ENCODE peak calls at places on chromosomes 13 and 19, in nine cellular contexts. One of them, this sample, is unnamed.
A peak's percentile ranks its signal among the peaks of the same experiment; 100 is the strongest.

GRCh38 chr19:39402417-39403297 is 4.0 kb upstream of the ZFP36 start:
- DNase-seq in osteocyte: peak; percentile 95
- DNase-seq in GF-D8: peak; percentile 81
- DNase-seq in activated T-cell treated with anti-CD3 and anti-CD28 coated beads for 48 hours: peak; percentile 80
- DNase-seq in upper lobe of left lung: peak; percentile 98
- DNase-seq in activated T-helper 1 cell treated with anti-CD3 and anti-CD28 coated beads, Interleukin-2, amount 50 U/mL, for 16 hours: peak; percentile 61
- DNase-seq in naive thymus-derived CD4-positive, alpha-beta T cell: peak; percentile 81
- DNase-seq in HFFc6: peak; percentile 86
- DNase-seq in heart right ventricle: peak; percentile 97
- DNase-seq in this sample: peak; percentile 78

GRCh38 chr19:55086730-55087541 is 11.3 kb downstream of the EPS8L1 start:
- DNase-seq in osteocyte: peak; percentile 95
- DNase-seq in GF-D8: no peak
- DNase-seq in activated T-cell treated with anti-CD3 and anti-CD28 coated beads for 48 hours: peak; percentile 53
- DNase-seq in upper lobe of left lung: peak; percentile 91
- DNase-seq in activated T-helper 1 cell treated with anti-CD3 and anti-CD28 coated beads, Interleukin-2, amount 50 U/mL, for 16 hours: no peak
- DNase-seq in naive thymus-derived CD4-positive, alpha-beta T cell: no peak
- DNase-seq in HFFc6: peak; percentile 92
- DNase-seq in heart right ventricle: peak; percentile 97
- DNase-seq in this sample: peak; percentile 98

GRCh38 chr13:71968025-71968424 is 101.0 kb upstream of the DACH1 start:
- DNase-seq in osteocyte: no peak
- DNase-seq in GF-D8: no peak
- DNase-seq in activated T-cell treated with anti-CD3 and anti-CD28 coated beads for 48 hours: no peak
- DNase-seq in upper lobe of left lung: no peak
- DNase-seq in activated T-helper 1 cell treated with anti-CD3 and anti-CD28 coated beads, Interleukin-2, amount 50 U/mL, for 16 hours: no peak
- DNase-seq in naive thymus-derived CD4-positive, alpha-beta T cell: no peak
- DNase-seq in HFFc6: no peak
- DNase-seq in heart right ventricle: no peak
- DNase-seq in this sample: peak; percentile 65

GRCh38 chr13:98453254-98453843 is 123.6 kb downstream of the STK24 start:
- DNase-seq in osteocyte: no peak
- DNase-seq in GF-D8: no peak
- DNase-seq in activated T-cell treated with anti-CD3 and anti-CD28 coated beads for 48 hours: no peak
- DNase-seq in upper lobe of left lung: no peak
- DNase-seq in activated T-helper 1 cell treated with anti-CD3 and anti-CD28 coated beads, Interleukin-2, amount 50 U/mL, for 16 hours: no peak
- DNase-seq in naive thymus-derived CD4-positive, alpha-beta T cell: no peak
- DNase-seq in HFFc6: peak; percentile 21
- DNase-seq in heart right ventricle: no peak
- DNase-seq in this sample: no peak

GRCh38 chr19:57002765-57003164 is 117.0 kb upstream of the USP29 start:
- DNase-seq in osteocyte: no peak
- DNase-seq in GF-D8: no peak
- DNase-seq in activated T-cell treated with anti-CD3 and anti-CD28 coated beads for 48 hours: no peak
- DNase-seq in upper lobe of left lung: no peak
- DNase-seq in activated T-helper 1 cell treated with anti-CD3 and anti-CD28 coated beads, Interleukin-2, amount 50 U/mL, for 16 hours: no peak
- DNase-seq in naive thymus-derived CD4-positive, alpha-beta T cell: no peak
- DNase-seq in HFFc6: no peak
- DNase-seq in heart right ventricle: no peak
- DNase-seq in this sample: no peak

GRCh38 chr19:50695251-50696064 is 24.1 kb downstream of the SHANK1 start:
- DNase-seq in osteocyte: no peak
- DNase-seq in GF-D8: no peak
- DNase-seq in activated T-cell treated with anti-CD3 and anti-CD28 coated beads for 48 hours: peak; percentile 21
- DNase-seq in upper lobe of left lung: peak; percentile 87
- DNase-seq in activated T-helper 1 cell treated with anti-CD3 and anti-CD28 coated beads, Interleukin-2, amount 50 U/mL, for 16 hours: no peak
- DNase-seq in naive thymus-derived CD4-positive, alpha-beta T cell: peak; percentile 23
- DNase-seq in HFFc6: no peak
- DNase-seq in heart right ventricle: no peak
- DNase-seq in this sample: no peak

GRCh38 chr13:26584713-26585112 is 27.2 kb downstream of the WASF3 start:
- DNase-seq in osteocyte: no peak
- DNase-seq in GF-D8: no peak
- DNase-seq in activated T-cell treated with anti-CD3 and anti-CD28 coated beads for 48 hours: no peak
- DNase-seq in upper lobe of left lung: no peak
- DNase-seq in activated T-helper 1 cell treated with anti-CD3 and anti-CD28 coated beads, Interleukin-2, amount 50 U/mL, for 16 hours: no peak
- DNase-seq in naive thymus-derived CD4-positive, alpha-beta T cell: no peak
- DNase-seq in HFFc6: peak; percentile 85
- DNase-seq in heart right ventricle: no peak
- DNase-seq in this sample: no peak

GRCh38 chr13:100214886-100215285 is 126.0 kb downstream of the PCCA start:
- DNase-seq in osteocyte: no peak
- DNase-seq in GF-D8: no peak
- DNase-seq in activated T-cell treated with anti-CD3 and anti-CD28 coated beads for 48 hours: no peak
- DNase-seq in upper lobe of left lung: no peak
- DNase-seq in activated T-helper 1 cell treated with anti-CD3 and anti-CD28 coated beads, Interleukin-2, amount 50 U/mL, for 16 hours: no peak
- DNase-seq in naive thymus-derived CD4-positive, alpha-beta T cell: no peak
- DNase-seq in HFFc6: peak; percentile 72
- DNase-seq in heart right ventricle: no peak
- DNase-seq in this sample: no peak

GRCh38 chr19:16326401-16327130 is 1.9 kb downstream of the KLF2 start:
- DNase-seq in osteocyte: no peak
- DNase-seq in GF-D8: no peak
- DNase-seq in activated T-cell treated with anti-CD3 and anti-CD28 coated beads for 48 hours: no peak
- DNase-seq in upper lobe of left lung: peak; percentile 91
- DNase-seq in activated T-helper 1 cell treated with anti-CD3 and anti-CD28 coated beads, Interleukin-2, amount 50 U/mL, for 16 hours: no peak
- DNase-seq in naive thymus-derived CD4-positive, alpha-beta T cell: peak; percentile 79
- DNase-seq in HFFc6: no peak
- DNase-seq in heart right ventricle: no peak
- DNase-seq in this sample: peak; percentile 62

GRCh38 chr13:30895773-30896172 is 10.3 kb upstream of the MEDAG start:
- DNase-seq in osteocyte: no peak
- DNase-seq in GF-D8: no peak
- DNase-seq in activated T-cell treated with anti-CD3 and anti-CD28 coated beads for 48 hours: no peak
- DNase-seq in upper lobe of left lung: no peak
- DNase-seq in activated T-helper 1 cell treated with anti-CD3 and anti-CD28 coated beads, Interleukin-2, amount 50 U/mL, for 16 hours: no peak
- DNase-seq in naive thymus-derived CD4-positive, alpha-beta T cell: no peak
- DNase-seq in HFFc6: peak; percentile 74
- DNase-seq in heart right ventricle: no peak
- DNase-seq in this sample: peak; percentile 45

GRCh38 chr13:32639502-32640105 is 53.4 kb downstream of the PDS5B start:
- DNase-seq in osteocyte: no peak
- DNase-seq in GF-D8: peak; percentile 69
- DNase-seq in activated T-cell treated with anti-CD3 and anti-CD28 coated beads for 48 hours: no peak
- DNase-seq in upper lobe of left lung: no peak
- DNase-seq in activated T-helper 1 cell treated with anti-CD3 and anti-CD28 coated beads, Interleukin-2, amount 50 U/mL, for 16 hours: no peak
- DNase-seq in naive thymus-derived CD4-positive, alpha-beta T cell: peak; percentile 60
- DNase-seq in HFFc6: peak; percentile 52
- DNase-seq in heart right ventricle: peak; percentile 65
- DNase-seq in this sample: no peak

GRCh38 chr19:36140289-36141038 is 598 bp downstream of the CAPNS1 start:
- DNase-seq in osteocyte: no peak
- DNase-seq in GF-D8: peak; percentile 8
- DNase-seq in activated T-cell treated with anti-CD3 and anti-CD28 coated beads for 48 hours: peak; percentile 48
- DNase-seq in upper lobe of left lung: no peak
- DNase-seq in activated T-helper 1 cell treated with anti-CD3 and anti-CD28 coated beads, Interleukin-2, amount 50 U/mL, for 16 hours: no peak
- DNase-seq in naive thymus-derived CD4-positive, alpha-beta T cell: no peak
- DNase-seq in HFFc6: no peak
- DNase-seq in heart right ventricle: peak; percentile 64
- DNase-seq in this sample: peak; percentile 72

GRCh38 chr19:7658219-7658686 is 10.6 kb upstream of the RETN start:
- DNase-seq in osteocyte: no peak
- DNase-seq in GF-D8: no peak
- DNase-seq in activated T-cell treated with anti-CD3 and anti-CD28 coated beads for 48 hours: peak; percentile 30
- DNase-seq in upper lobe of left lung: no peak
- DNase-seq in activated T-helper 1 cell treated with anti-CD3 and anti-CD28 coated beads, Interleukin-2, amount 50 U/mL, for 16 hours: no peak
- DNase-seq in naive thymus-derived CD4-positive, alpha-beta T cell: peak; percentile 72
- DNase-seq in HFFc6: no peak
- DNase-seq in heart right ventricle: no peak
- DNase-seq in this sample: no peak

GRCh38 chr13:94093652-94094310 is 385.7 kb downstream of the DCT start:
- DNase-seq in osteocyte: no peak
- DNase-seq in GF-D8: no peak
- DNase-seq in activated T-cell treated with anti-CD3 and anti-CD28 coated beads for 48 hours: no peak
- DNase-seq in upper lobe of left lung: no peak
- DNase-seq in activated T-helper 1 cell treated with anti-CD3 and anti-CD28 coated beads, Interleukin-2, amount 50 U/mL, for 16 hours: no peak
- DNase-seq in naive thymus-derived CD4-positive, alpha-beta T cell: no peak
- DNase-seq in HFFc6: no peak
- DNase-seq in heart right ventricle: no peak
- DNase-seq in this sample: no peak

GRCh38 chr13:70108276-70108845 is at the start of gene KLHL1:
- DNase-seq in osteocyte: no peak
- DNase-seq in GF-D8: no peak
- DNase-seq in activated T-cell treated with anti-CD3 and anti-CD28 coated beads for 48 hours: no peak
- DNase-seq in upper lobe of left lung: no peak
- DNase-seq in activated T-helper 1 cell treated with anti-CD3 and anti-CD28 coated beads, Interleukin-2, amount 50 U/mL, for 16 hours: no peak
- DNase-seq in naive thymus-derived CD4-positive, alpha-beta T cell: no peak
- DNase-seq in HFFc6: no peak
- DNase-seq in heart right ventricle: no peak
- DNase-seq in this sample: no peak

GRCh38 chr19:2711175-2711936 is 8.9 kb upstream of the GNG7 start:
- DNase-seq in osteocyte: no peak
- DNase-seq in GF-D8: no peak
- DNase-seq in activated T-cell treated with anti-CD3 and anti-CD28 coated beads for 48 hours: no peak
- DNase-seq in upper lobe of left lung: no peak
- DNase-seq in activated T-helper 1 cell treated with anti-CD3 and anti-CD28 coated beads, Interleukin-2, amount 50 U/mL, for 16 hours: no peak
- DNase-seq in naive thymus-derived CD4-positive, alpha-beta T cell: no peak
- DNase-seq in HFFc6: peak; percentile 53
- DNase-seq in heart right ventricle: no peak
- DNase-seq in this sample: no peak

GRCh38 chr13:99980201-99981114 is 1.1 kb upstream of the ZIC2 start:
- DNase-seq in osteocyte: peak; percentile 97
- DNase-seq in GF-D8: no peak
- DNase-seq in activated T-cell treated with anti-CD3 and anti-CD28 coated beads for 48 hours: peak; percentile 61
- DNase-seq in upper lobe of left lung: peak; percentile 93
- DNase-seq in activated T-helper 1 cell treated with anti-CD3 and anti-CD28 coated beads, Interleukin-2, amount 50 U/mL, for 16 hours: no peak
- DNase-seq in naive thymus-derived CD4-positive, alpha-beta T cell: peak; percentile 62
- DNase-seq in HFFc6: peak; percentile 55
- DNase-seq in heart right ventricle: no peak
- DNase-seq in this sample: peak; percentile 77

GRCh38 chr13:77584111-77584510 is 48.6 kb downstream of the SCEL start:
- DNase-seq in osteocyte: no peak
- DNase-seq in GF-D8: no peak
- DNase-seq in activated T-cell treated with anti-CD3 and anti-CD28 coated beads for 48 hours: no peak
- DNase-seq in upper lobe of left lung: no peak
- DNase-seq in activated T-helper 1 cell treated with anti-CD3 and anti-CD28 coated beads, Interleukin-2, amount 50 U/mL, for 16 hours: no peak
- DNase-seq in naive thymus-derived CD4-positive, alpha-beta T cell: no peak
- DNase-seq in HFFc6: no peak
- DNase-seq in heart right ventricle: no peak
- DNase-seq in this sample: no peak

GRCh38 chr13:51621597-51621996 is 37.3 kb downstream of the WDFY2 start:
- DNase-seq in osteocyte: no peak
- DNase-seq in GF-D8: no peak
- DNase-seq in activated T-cell treated with anti-CD3 and anti-CD28 coated beads for 48 hours: no peak
- DNase-seq in upper lobe of left lung: no peak
- DNase-seq in activated T-helper 1 cell treated with anti-CD3 and anti-CD28 coated beads, Interleukin-2, amount 50 U/mL, for 16 hours: no peak
- DNase-seq in naive thymus-derived CD4-positive, alpha-beta T cell: no peak
- DNase-seq in HFFc6: no peak
- DNase-seq in heart right ventricle: no peak
- DNase-seq in this sample: no peak

GRCh38 chr19:30870861-30871260 is 478.4 kb downstream of the TSHZ3 start:
- DNase-seq in osteocyte: peak; percentile 78
- DNase-seq in GF-D8: no peak
- DNase-seq in activated T-cell treated with anti-CD3 and anti-CD28 coated beads for 48 hours: no peak
- DNase-seq in upper lobe of left lung: no peak
- DNase-seq in activated T-helper 1 cell treated with anti-CD3 and anti-CD28 coated beads, Interleukin-2, amount 50 U/mL, for 16 hours: no peak
- DNase-seq in naive thymus-derived CD4-positive, alpha-beta T cell: no peak
- DNase-seq in HFFc6: no peak
- DNase-seq in heart right ventricle: no peak
- DNase-seq in this sample: no peak

GRCh38 chr19:51598159-51598915 is 27.3 kb downstream of the ZNF175 start:
- DNase-seq in osteocyte: peak; percentile 83
- DNase-seq in GF-D8: no peak
- DNase-seq in activated T-cell treated with anti-CD3 and anti-CD28 coated beads for 48 hours: no peak
- DNase-seq in upper lobe of left lung: peak; percentile 76
- DNase-seq in activated T-helper 1 cell treated with anti-CD3 and anti-CD28 coated beads, Interleukin-2, amount 50 U/mL, for 16 hours: no peak
- DNase-seq in naive thymus-derived CD4-positive, alpha-beta T cell: no peak
- DNase-seq in HFFc6: no peak
- DNase-seq in heart right ventricle: no peak
- DNase-seq in this sample: no peak

GRCh38 chr19:1609680-1610474 is 4.6 kb upstream of the UQCR11 start:
- DNase-seq in osteocyte: no peak
- DNase-seq in GF-D8: no peak
- DNase-seq in activated T-cell treated with anti-CD3 and anti-CD28 coated beads for 48 hours: no peak
- DNase-seq in upper lobe of left lung: no peak
- DNase-seq in activated T-helper 1 cell treated with anti-CD3 and anti-CD28 coated beads, Interleukin-2, amount 50 U/mL, for 16 hours: no peak
- DNase-seq in naive thymus-derived CD4-positive, alpha-beta T cell: no peak
- DNase-seq in HFFc6: no peak
- DNase-seq in heart right ventricle: no peak
- DNase-seq in this sample: no peak

GRCh38 chr19:48686103-48686502 is 9.7 kb upstream of the FUT2 start:
- DNase-seq in osteocyte: no peak
- DNase-seq in GF-D8: no peak
- DNase-seq in activated T-cell treated with anti-CD3 and anti-CD28 coated beads for 48 hours: no peak
- DNase-seq in upper lobe of left lung: no peak
- DNase-seq in activated T-helper 1 cell treated with anti-CD3 and anti-CD28 coated beads, Interleukin-2, amount 50 U/mL, for 16 hours: no peak
- DNase-seq in naive thymus-derived CD4-positive, alpha-beta T cell: no peak
- DNase-seq in HFFc6: no peak
- DNase-seq in heart right ventricle: no peak
- DNase-seq in this sample: no peak

GRCh38 chr19:32642771-32643170 is 32.2 kb downstream of the ANKRD27 start:
- DNase-seq in osteocyte: no peak
- DNase-seq in GF-D8: no peak
- DNase-seq in activated T-cell treated with anti-CD3 and anti-CD28 coated beads for 48 hours: peak; percentile 58
- DNase-seq in upper lobe of left lung: no peak
- DNase-seq in activated T-helper 1 cell treated with anti-CD3 and anti-CD28 coated beads, Interleukin-2, amount 50 U/mL, for 16 hours: peak; percentile 41
- DNase-seq in naive thymus-derived CD4-positive, alpha-beta T cell: peak; percentile 62
- DNase-seq in HFFc6: no peak
- DNase-seq in heart right ventricle: no peak
- DNase-seq in this sample: no peak

GRCh38 chr19:44993926-44994537 is 7.2 kb upstream of the RELB start:
- DNase-seq in osteocyte: no peak
- DNase-seq in GF-D8: no peak
- DNase-seq in activated T-cell treated with anti-CD3 and anti-CD28 coated beads for 48 hours: no peak
- DNase-seq in upper lobe of left lung: no peak
- DNase-seq in activated T-helper 1 cell treated with anti-CD3 and anti-CD28 coated beads, Interleukin-2, amount 50 U/mL, for 16 hours: no peak
- DNase-seq in naive thymus-derived CD4-positive, alpha-beta T cell: no peak
- DNase-seq in HFFc6: no peak
- DNase-seq in heart right ventricle: no peak
- DNase-seq in this sample: no peak

GRCh38 chr19:55418185-55418584 is 10.6 kb upstream of the UBE2S start:
- DNase-seq in osteocyte: no peak
- DNase-seq in GF-D8: no peak
- DNase-seq in activated T-cell treated with anti-CD3 and anti-CD28 coated beads for 48 hours: no peak
- DNase-seq in upper lobe of left lung: no peak
- DNase-seq in activated T-helper 1 cell treated with anti-CD3 and anti-CD28 coated beads, Interleukin-2, amount 50 U/mL, for 16 hours: no peak
- DNase-seq in naive thymus-derived CD4-positive, alpha-beta T cell: peak; percentile 72
- DNase-seq in HFFc6: peak; percentile 90
- DNase-seq in heart right ventricle: peak; percentile 64
- DNase-seq in this sample: peak; percentile 83

GRCh38 chr19:39946532-39946931 is 12.1 kb upstream of the FCGBP start:
- DNase-seq in osteocyte: peak; percentile 44
- DNase-seq in GF-D8: no peak
- DNase-seq in activated T-cell treated with anti-CD3 and anti-CD28 coated beads for 48 hours: no peak
- DNase-seq in upper lobe of left lung: no peak
- DNase-seq in activated T-helper 1 cell treated with anti-CD3 and anti-CD28 coated beads, Interleukin-2, amount 50 U/mL, for 16 hours: no peak
- DNase-seq in naive thymus-derived CD4-positive, alpha-beta T cell: no peak
- DNase-seq in HFFc6: no peak
- DNase-seq in heart right ventricle: no peak
- DNase-seq in this sample: no peak

This sample was measured in ELF-1.